ENCODE peak calls at places on chromosome 12, in seven cellular contexts. N is activated T-helper 1 cell treated with Interleukin-2 at 50 U/mL for 16 hours; F is sciatic nerve; G is colonic mucosa; R is stimulated activated CD8-positive, alpha-beta memory T cell treated with anti-CD3 and anti-CD28 coated beads, Interleukin-12 subunit alpha, Interleukin-12 subunit beta, amount 100 ng/mL, for 4 hours; C is tibial nerve; D is stimulated activated CD4-positive, alpha-beta T cell treated with anti-CD3 and anti-CD28 coated beads, Interleukin-4, amount 100 ng/mL, for 48 hours. Y is an unnamed sample.
A peak's percentile ranks its signal among the peaks of the same experiment; 100 is the strongest.

GRCh38 chr12:12803186-12803585 is 10.0 kb upstream of the DDX47 start:
- DNase-seq in N (peak; percentile 10), F (no peak), G (peak; percentile 91), R (no peak), C (peak; percentile 44), D (no peak), Y (peak; percentile 87)

GRCh38 chr12:26748412-26748740 is 84.6 kb downstream of the ITPR2 start:
- DNase-seq in N (no peak), F (no peak), G (no peak), R (no peak), C (no peak), D (no peak), Y (no peak)

GRCh38 chr12:112906712-112907414 is at the start of gene OAS1:
- DNase-seq in N (no peak), F (no peak), G (peak; percentile 84), R (no peak), C (peak; percentile 33), D (no peak), Y (peak; percentile 69)

GRCh38 chr12:52814710-52815155 is 817 bp upstream of the KRT4 start:
- DNase-seq in N (no peak), F (no peak), G (no peak), R (no peak), C (no peak), D (no peak), Y (no peak)

GRCh38 chr12:66140726-66141125 is 10.2 kb upstream of the LLPH start:
- DNase-seq in N (no peak), F (no peak), G (no peak), R (no peak), C (no peak), D (no peak), Y (no peak)

GRCh38 chr12:27319394-27319793 is 13.2 kb upstream of the BMAL2 start:
- DNase-seq in N (no peak), F (no peak), G (no peak), R (no peak), C (no peak), D (no peak), Y (peak; percentile 51)

GRCh38 chr12:115398311-115398781 is 714.4 kb upstream of the TBX3 start:
- DNase-seq in N (no peak), F (no peak), G (peak; percentile 19), R (no peak), C (no peak), D (no peak), Y (peak; percentile 70)

GRCh38 chr12:130116791-130117190 is 45.5 kb upstream of the FZD10 start:
- DNase-seq in N (no peak), F (no peak), G (no peak), R (no peak), C (no peak), D (no peak), Y (no peak)

GRCh38 chr12:69266045-69266635 is 26.8 kb downstream of the CPSF6 start:
- DNase-seq in N (no peak), F (no peak), G (no peak), R (no peak), C (no peak), D (no peak), Y (peak; percentile 37)

Y was measured in RPMI7951.